ENCODE peak calls at places on chromosomes 12 and 14, in four cellular contexts. U is NCI-H345, I is progenitor cell of endocrine pancreas, T is T follicular helper cell. V is an unnamed sample.

GRCh38 chr14:105315211-105315721 is 718 bp downstream of the PACS2 start:
- DNase-seq in U (peak; percentile 35), I (peak; percentile 38), T (peak; percentile 47), V (no peak)

GRCh38 chr12:56724989-56725722 is at the start of gene NACA:
- DNase-seq in U (peak; percentile 97), I (peak; percentile 82), T (peak; percentile 96), V (peak; percentile 99)

GRCh38 chr12:117889098-117889497 is 79.7 kb downstream of the KSR2 start:
- DNase-seq in U (no peak), I (no peak), T (no peak), V (no peak)

GRCh38 chr14:24069411-24069735 is 2.0 kb upstream of the CPNE6 start:
- DNase-seq in U (no peak), I (no peak), T (no peak), V (no peak)

GRCh38 chr12:64450711-64451486 is 1.0 kb upstream of the TBK1 start:
- DNase-seq in U (peak; percentile 28), I (no peak), T (no peak), V (peak; percentile 56)

GRCh38 chr12:45124485-45125155 is 73.7 kb upstream of the DBX2 start:
- DNase-seq in U (no peak), I (no peak), T (no peak), V (no peak)

GRCh38 chr14:98919431-98919830 is 352.6 kb downstream of the BCL11B start:
- DNase-seq in U (no peak), I (no peak), T (no peak), V (no peak)

GRCh38 chr12:118821386-118821928 is 159.9 kb upstream of the SRRM4 start:
- DNase-seq in U (no peak), I (no peak), T (no peak), V (no peak)

GRCh38 chr14:65360144-65360784 is 52.3 kb upstream of the FUT8 start:
- DNase-seq in U (no peak), I (no peak), T (no peak), V (no peak)

GRCh38 chr12:104516821-104517220 is 60.1 kb downstream of the CHST11 start:
- DNase-seq in U (no peak), I (no peak), T (no peak), V (no peak)

GRCh38 chr12:92068441-92068840 is 77.2 kb downstream of the BTG1 start:
- DNase-seq in U (peak; percentile 72), I (no peak), T (no peak), V (no peak)

GRCh38 chr12:62372825-62373224 is 93.8 kb upstream of the MON2 start:
- DNase-seq in U (no peak), I (no peak), T (no peak), V (no peak)

GRCh38 chr14:106276326-106277267 is 750.2 kb downstream of the TMEM121 start:
- DNase-seq in U (no peak), I (no peak), T (no peak), V (no peak)